ENCODE peak calls at places on chromosomes 5 and 9, in eight cellular contexts. Q is foreskin fibroblast, X is hippocampal formation, T is HuH-7, A is ELR, D is NCI-H1105 treated with DMSO at 0.1 percent for 48 hours, N is skeletal muscle cell, V is SK-N-SH. P is an unnamed sample.

GRCh38 chr9:133592731-133593409 is 16.3 kb downstream of the FAM163B start:
- DNase-seq in T (no peak), A (no peak), V (no peak), X (no peak), D (no peak), N (no peak), Q (no peak), P (no peak)

GRCh38 chr9:70602364-70603019 is 188.0 kb upstream of the KLF9 start:
- DNase-seq in N (peak; percentile 68), D (peak; percentile 83), X (peak; percentile 93), A (peak; percentile 88), Q (peak; percentile 92), T (peak; percentile 61), V (peak; percentile 66), P (peak; percentile 68)

GRCh38 chr5:169435506-169436230 is 134.7 kb upstream of the SLIT3 start:
- DNase-seq in X (no peak), T (no peak), D (no peak), A (no peak), N (no peak), V (no peak), Q (peak; percentile 53), P (peak; percentile 57)

GRCh38 chr5:73233053-73233460 is 60.1 kb downstream of the TMEM174 start:
- DNase-seq in D (no peak), X (no peak), A (no peak), T (no peak), N (no peak), V (no peak), Q (no peak), P (no peak)

GRCh38 chr5:131998431-131999040 is 12.9 kb downstream of the ACSL6 start:
- DNase-seq in A (no peak), X (no peak), V (no peak), T (no peak), N (no peak), D (no peak), Q (no peak), P (no peak)

GRCh38 chr5:107618233-107618632 is 52.5 kb downstream of the EFNA5 start:
- DNase-seq in Q (no peak), N (no peak), D (no peak), V (no peak), A (no peak), X (no peak), T (no peak), P (no peak)

GRCh38 chr5:127863161-127863560 is 160.0 kb downstream of the CCDC192 start:
- DNase-seq in V (no peak), T (no peak), A (peak; percentile 43), Q (no peak), N (no peak), D (no peak), X (no peak), P (no peak)

GRCh38 chr5:95808686-95809413 is 13.7 kb downstream of the GLRX start:
- DNase-seq in A (peak; percentile 56), V (no peak), T (no peak), X (peak; percentile 49), Q (peak; percentile 88), N (peak; percentile 91), D (no peak), P (peak; percentile 46)

GRCh38 chr9:109887079-109887478 is 107.1 kb downstream of the PALM2AKAP2 start:
- DNase-seq in N (peak; percentile 68), D (no peak), V (no peak), T (no peak), A (peak; percentile 40), X (peak; percentile 22), Q (peak; percentile 86), P (no peak)

GRCh38 chr9:35044071-35044470 is 28.4 kb downstream of the VCP start:
- DNase-seq in X (no peak), Q (no peak), A (no peak), D (no peak), N (no peak), T (no peak), V (no peak), P (no peak)

GRCh38 chr5:167861134-167861930 is 430.1 kb upstream of the WWC1 start:
- DNase-seq in A (peak; percentile 18), V (peak; percentile 15), N (no peak), T (peak; percentile 28), Q (peak; percentile 16), X (no peak), D (no peak), P (no peak)

GRCh38 chr5:142746532-142746931 is 23.6 kb upstream of the ARHGAP26 start:
- DNase-seq in Q (no peak), A (no peak), X (no peak), T (no peak), V (peak; percentile 8), D (no peak), N (no peak), P (no peak)

GRCh38 chr5:44809215-44809955 is 638 bp downstream of the MRPS30 start:
- DNase-seq in X (no peak), N (peak; percentile 16), T (peak; percentile 41), A (peak; percentile 80), V (peak; percentile 41), Q (peak; percentile 70), D (peak; percentile 61), P (peak; percentile 14)

GRCh38 chr5:139246394-139246793 is 47.1 kb upstream of the MATR3 start:
- DNase-seq in A (peak; percentile 84), V (no peak), Q (peak; percentile 84), N (peak; percentile 14), D (no peak), T (no peak), X (no peak), P (no peak)

GRCh38 chr5:146338774-146339714 is at the start of gene POU4F3:
- DNase-seq in A (no peak), T (no peak), N (no peak), X (no peak), D (peak; percentile 49), Q (no peak), V (peak; percentile 61), P (no peak)

GRCh38 chr9:19409406-19410194 is 791 bp downstream of the ACER2 start:
- DNase-seq in D (peak; percentile 10), Q (peak; percentile 24), N (no peak), V (peak; percentile 63), A (peak; percentile 47), X (no peak), T (peak; percentile 34), P (no peak)

GRCh38 chr5:96751203-96752169 is 56.3 kb downstream of the ERAP1 start:
- DNase-seq in Q (no peak), T (no peak), N (no peak), D (no peak), A (no peak), X (peak; percentile 24), V (no peak), P (no peak)